ENCODE peak calls at places on chromosomes 11 and 22, in four cellular contexts. I, X, R and S are unnamed samples.

GRCh38 chr11:64226507-64227051 is 505 bp downstream of the NUDT22 start:
- DNase-seq in I (no peak), X (peak; percentile 87), R (peak; percentile 48), S (peak; percentile 57)

GRCh38 chr22:37609240-37610152 is 862 bp downstream of the GGA1 start:
- DNase-seq in I (peak; percentile 22), X (no peak), R (peak; percentile 61), S (no peak)

GRCh38 chr11:108958446-108959123 is 293.7 kb downstream of the DDX10 start:
- DNase-seq in I (peak; percentile 73), X (no peak), R (no peak), S (no peak)

GRCh38 chr22:45684169-45684568 is 12.5 kb downstream of the ATXN10 start:
- DNase-seq in I (no peak), X (no peak), R (no peak), S (no peak)

GRCh38 chr22:42565956-42566355 is 12.2 kb downstream of the SERHL2 start:
- DNase-seq in I (no peak), X (no peak), R (no peak), S (no peak)

GRCh38 chr11:72573380-72573949 is 100.8 kb downstream of the PDE2A start:
- DNase-seq in I (peak; percentile 51), X (peak; percentile 70), R (peak; percentile 41), S (no peak)

GRCh38 chr22:30279389-30279788 is 9.9 kb downstream of the CASTOR1 start:
- DNase-seq in I (peak; percentile 37), X (peak; percentile 93), R (no peak), S (no peak)

GRCh38 chr11:65891180-65892136 is 985 bp downstream of the CCDC85B start:
- DNase-seq in I (no peak), X (no peak), R (peak; percentile 49), S (no peak)

GRCh38 chr11:92246637-92247036 is 22.0 kb downstream of the FAT3 start:
- DNase-seq in I (no peak), X (no peak), R (no peak), S (no peak)

GRCh38 chr22:49951986-49952896 is 8.3 kb upstream of the PIM3 start:
- DNase-seq in I (peak; percentile 32), X (no peak), R (no peak), S (no peak)

GRCh38 chr22:49380828-49381114 is 446.9 kb downstream of the BRD1 start:
- DNase-seq in I (no peak), X (no peak), R (no peak), S (no peak)

GRCh38 chr11:34783816-34784317 is 132.3 kb downstream of the APIP start:
- DNase-seq in I (no peak), X (no peak), R (no peak), S (no peak)

GRCh38 chr22:39661842-39662676 is 91.5 kb downstream of the CACNA1I start:
- DNase-seq in I (no peak), X (no peak), R (peak; percentile 50), S (peak; percentile 41)

GRCh38 chr11:115170133-115170815 is 333.9 kb downstream of the CADM1 start:
- DNase-seq in I (peak; percentile 26), X (no peak), R (peak; percentile 57), S (no peak)

GRCh38 chr11:134067486-134067885 is 1.4 kb upstream of the JAM3 start:
- DNase-seq in I (no peak), X (no peak), R (no peak), S (no peak)

GRCh38 chr11:10520562-10520961 is 20.4 kb downstream of the RNF141 start:
- DNase-seq in I (no peak), X (no peak), R (no peak), S (no peak)

GRCh38 chr22:38316340-38317236 is 645 bp downstream of the CSNK1E start:
- DNase-seq in I (peak; percentile 71), X (peak; percentile 89), R (peak; percentile 79), S (peak; percentile 65)

GRCh38 chr11:45289369-45289768 is 3.2 kb upstream of the SYT13 start:
- DNase-seq in I (peak; percentile 20), X (no peak), R (no peak), S (no peak)

GRCh38 chr11:126415669-126416420 is 60.4 kb downstream of the ST3GAL4 start:
- DNase-seq in I (peak; percentile 39), X (peak; percentile 74), R (peak; percentile 87), S (no peak)

GRCh38 chr11:134390706-134391105 is 21.3 kb downstream of the B3GAT1 start:
- DNase-seq in I (no peak), X (no peak), R (no peak), S (no peak)

DNA sequence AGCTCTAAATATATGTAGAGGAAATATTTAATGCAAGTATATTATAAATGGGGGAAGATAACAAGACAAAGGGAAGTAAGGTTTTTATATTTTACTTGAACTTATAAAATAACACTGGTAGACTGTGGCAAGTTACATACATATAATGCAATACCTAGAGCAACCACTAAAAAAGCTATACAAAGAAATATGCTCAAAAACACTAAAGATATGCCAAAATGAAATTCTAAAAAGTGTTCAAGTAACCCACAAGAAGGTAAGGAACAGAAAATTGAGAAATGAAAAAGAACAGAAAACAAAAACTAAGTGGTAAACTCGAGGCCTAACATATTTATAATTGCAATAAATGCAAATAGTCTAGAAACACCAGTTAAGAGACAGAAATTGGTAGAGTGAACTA is 32.5 kb downstream of the BTG4 start:
- DNase-seq in I (no peak), X (no peak), R (no peak), S (no peak)
- TF ChIP-seq CTCF in I (no peak), X (no peak), R (no peak), S (no peak)

DNA sequence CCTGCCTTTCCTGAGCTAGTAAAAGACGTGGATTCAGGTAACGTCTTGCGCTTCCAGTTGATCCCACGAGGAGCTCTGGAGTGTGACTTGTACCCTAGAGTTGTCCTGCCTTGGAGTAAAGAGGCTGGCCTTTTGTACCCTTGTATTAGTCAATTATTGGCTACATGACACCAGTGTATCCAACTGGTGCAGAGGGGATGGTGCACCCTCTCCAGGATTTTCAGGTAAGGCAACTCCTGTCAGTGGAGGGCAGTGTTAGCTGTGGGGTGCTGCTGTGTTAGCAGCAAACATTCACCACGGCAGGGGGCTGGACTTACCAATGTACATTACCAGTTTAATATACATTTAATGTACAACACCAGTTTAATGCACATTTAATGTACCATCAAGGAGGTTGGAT is 233.5 kb downstream of the MIAT start:
- DNase-seq in I (no peak), X (no peak), R (no peak), S (no peak)
- TF ChIP-seq CTCF in I (no peak), X (no peak), R (no peak), S (no peak)

GRCh38 chr22:34330432-34330831 is 410.2 kb upstream of the LARGE1 start:
- DNase-seq in I (no peak), X (no peak), R (no peak), S (no peak)

GRCh38 chr22:34334893-34335292 is 414.6 kb upstream of the LARGE1 start:
- DNase-seq in I (no peak), X (no peak), R (no peak), S (no peak)

GRCh38 chr22:34333285-34333684 is 413.0 kb upstream of the LARGE1 start:
- DNase-seq in I (no peak), X (no peak), R (no peak), S (no peak)
- TF ChIP-seq CTCF in I (no peak), X (no peak), R (no peak), S (no peak)

DNA sequence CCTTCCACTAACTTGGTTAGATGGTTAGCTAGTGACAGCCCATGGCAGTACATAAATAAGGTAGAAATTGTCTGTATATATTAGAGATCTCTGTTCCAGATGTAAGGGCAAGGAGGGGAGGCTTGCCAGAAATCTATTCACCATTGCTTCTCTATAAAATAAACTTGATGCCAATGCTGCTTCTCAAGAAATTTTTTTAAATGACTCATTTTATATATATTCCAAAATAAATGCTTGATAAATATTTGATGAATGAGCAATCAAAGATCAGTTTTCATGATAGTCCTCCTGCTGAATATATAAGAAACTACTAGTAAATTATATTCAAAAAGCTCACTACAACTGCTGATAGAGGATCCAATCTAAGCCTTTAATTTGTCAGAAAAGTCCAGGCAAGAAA is 710.6 kb upstream of the CCDC179 start:
- DNase-seq in I (no peak), X (no peak), R (no peak), S (no peak)
- TF ChIP-seq CTCF in I (no peak), X (no peak), R (no peak), S (no peak)

DNA sequence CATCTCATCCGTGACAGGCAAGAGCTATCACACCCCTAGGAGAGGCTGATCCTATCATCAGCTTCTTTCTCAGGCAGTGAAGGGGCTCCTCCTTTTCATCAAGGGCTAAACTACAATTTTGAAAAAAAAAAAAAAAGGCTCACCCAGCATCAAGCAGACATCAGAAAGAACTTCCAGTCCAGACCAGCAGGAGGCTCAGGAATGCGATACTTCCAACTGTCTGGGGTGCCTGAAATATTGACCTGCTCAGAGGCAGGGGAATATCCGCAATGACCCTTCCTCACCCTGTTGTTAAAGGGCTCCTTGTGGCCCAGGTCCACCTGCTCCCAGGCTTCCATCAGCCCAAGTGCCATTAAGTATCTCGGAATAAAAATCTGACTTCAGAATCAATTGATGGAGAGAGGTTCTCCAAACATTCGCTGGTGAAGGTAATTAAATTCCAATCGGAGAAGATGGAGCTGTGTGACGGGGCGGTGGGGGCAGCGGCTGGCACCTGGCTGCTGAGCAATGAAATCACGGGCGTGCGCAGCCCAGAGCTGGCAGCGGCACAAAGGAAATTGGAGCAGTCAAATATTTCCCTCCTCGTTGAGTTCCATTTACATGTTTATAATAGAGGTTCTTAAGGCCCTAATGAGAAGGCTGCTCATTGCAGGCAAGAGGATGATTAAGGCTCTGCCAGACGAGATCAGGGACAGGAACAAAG is 68.9 kb upstream of the THY1 start:
- DNase-seq in I (peak; percentile 6), X (no peak), R (no peak), S (no peak)
- TF ChIP-seq CTCF in I (peak; percentile 46), X (no peak), R (no peak), S (no peak)

GRCh38 chr11:47541070-47541469 is 11.9 kb downstream of the CELF1 start:
- DNase-seq in I (no peak), X (no peak), R (no peak), S (no peak)
- TF ChIP-seq CTCF in I (no peak), X (no peak), R (no peak), S (no peak)

DNA sequence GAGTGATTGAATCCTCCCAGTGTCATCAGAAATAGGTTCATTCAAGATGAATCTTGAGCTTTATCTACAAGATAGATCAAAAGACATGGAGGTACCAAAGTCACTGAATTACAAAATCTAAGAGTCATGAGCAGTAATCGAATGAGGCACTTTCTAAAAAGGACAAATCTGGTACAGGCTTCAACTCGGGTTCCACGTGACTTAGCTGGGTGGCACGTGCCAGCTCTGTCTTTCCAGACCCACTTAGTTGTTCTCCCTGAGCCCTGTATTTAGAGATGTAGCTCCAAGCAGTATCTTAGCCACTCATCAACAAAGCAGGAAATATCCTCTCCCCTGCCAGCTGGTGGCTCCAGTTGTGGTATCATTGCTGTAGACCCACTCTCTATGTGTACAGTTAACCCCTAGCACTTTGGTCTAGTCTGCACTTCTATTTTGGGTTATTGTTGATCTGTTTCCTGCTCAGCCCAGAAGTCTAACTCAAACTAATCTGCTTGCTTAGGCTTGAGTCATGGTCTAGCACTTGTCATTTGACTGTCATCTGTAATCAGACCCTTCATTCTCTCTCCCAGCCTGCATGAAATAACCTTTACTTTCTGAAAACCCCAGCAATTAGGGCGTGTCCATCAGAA is 528.7 kb downstream of the ETS1 start:
- DNase-seq in I (no peak), X (no peak), R (no peak), S (no peak)
- TF ChIP-seq CTCF in I (no peak), X (no peak), R (no peak), S (no peak)